ENCODE peak calls at places on chromosomes 3 and 15, in four cellular contexts. G, I, B and V are unnamed samples.
A peak's percentile ranks its signal among the peaks of the same experiment; 100 is the strongest.

GRCh38 chr3:81726132-81726531 is 35.3 kb downstream of the GBE1 start:
- DNase-seq in G (no peak), I (no peak), B (no peak), V (no peak)

GRCh38 chr3:148083501-148084267 is 614.0 kb upstream of the AGTR1 start:
- DNase-seq in G (no peak), I (no peak), B (no peak), V (no peak)

GRCh38 chr3:51681453-51681852 is 10.4 kb downstream of the TEX264 start:
- DNase-seq in G (peak; percentile 58), I (peak; percentile 63), B (no peak), V (peak; percentile 50)

GRCh38 chr15:41545218-41545617 is 1.2 kb upstream of the RPAP1 start:
- DNase-seq in G (no peak), I (no peak), B (no peak), V (no peak)

GRCh38 chr3:156448300-156448699 is 106.6 kb downstream of the SSR3 start:
- DNase-seq in G (peak; percentile 29), I (peak; percentile 19), B (no peak), V (peak; percentile 16)

GRCh38 chr3:29203846-29204245 is 77.0 kb upstream of the RBMS3 start:
- DNase-seq in G (no peak), I (no peak), B (no peak), V (no peak)

GRCh38 chr15:71386448-71387236 is 271.4 kb downstream of the THSD4 start:
- DNase-seq in G (no peak), I (peak; percentile 17), B (no peak), V (no peak)

GRCh38 chr3:96319176-96319575 is 495.2 kb upstream of the EPHA6 start:
- DNase-seq in G (no peak), I (no peak), B (no peak), V (no peak)

GRCh38 chr3:19077388-19077787 is 70.9 kb upstream of the KCNH8 start:
- DNase-seq in G (no peak), I (no peak), B (no peak), V (no peak)

GRCh38 chr15:39444729-39445470 is 136.0 kb upstream of the THBS1 start:
- DNase-seq in G (no peak), I (no peak), B (no peak), V (no peak)

GRCh38 chr15:64948916-64949315 is 37.2 kb downstream of the ANKDD1A start:
- DNase-seq in G (no peak), I (no peak), B (no peak), V (no peak)

GRCh38 chr3:71304684-71305083 is 278.8 kb downstream of the FOXP1 start:
- DNase-seq in G (no peak), I (peak; percentile 58), B (no peak), V (no peak)

GRCh38 chr3:194908972-194909371 is 223.3 kb downstream of the FAM43A start:
- DNase-seq in G (no peak), I (no peak), B (no peak), V (no peak)

GRCh38 chr3:183378951-183379350 is 49.5 kb downstream of the MCF2L2 start:
- DNase-seq in G (no peak), I (no peak), B (no peak), V (no peak)

GRCh38 chr15:60479711-60480110 is 769 bp upstream of the ICE2 start:
- DNase-seq in G (no peak), I (peak; percentile 26), B (no peak), V (no peak)

GRCh38 chr3:20320489-20320888 is 134.5 kb upstream of the SGO1 start:
- DNase-seq in G (no peak), I (no peak), B (no peak), V (no peak)

GRCh38 chr3:89042251-89042650 is 65.2 kb upstream of the EPHA3 start:
- DNase-seq in G (no peak), I (no peak), B (no peak), V (no peak)

GRCh38 chr15:28051920-28052633 is 47.0 kb downstream of the OCA2 start:
- DNase-seq in G (no peak), I (no peak), B (no peak), V (no peak)

GRCh38 chr3:142129516-142130171 is 19.7 kb downstream of the TFDP2 start:
- DNase-seq in G (no peak), I (no peak), B (no peak), V (no peak)

GRCh38 chr3:140636452-140637138 is 41.3 kb upstream of the TRIM42 start:
- DNase-seq in G (no peak), I (no peak), B (no peak), V (no peak)

GRCh38 chr3:129687586-129688125 is 81.2 kb upstream of the PLXND1 start:
- DNase-seq in G (no peak), I (no peak), B (no peak), V (no peak)

GRCh38 chr3:17726313-17726712 is 16.1 kb downstream of the TBC1D5 start:
- DNase-seq in G (no peak), I (no peak), B (no peak), V (no peak)

GRCh38 chr15:68599560-68600071 is 20.8 kb downstream of the CORO2B start:
- DNase-seq in G (no peak), I (no peak), B (no peak), V (no peak)

GRCh38 chr3:190180268-190180667 is 59.6 kb upstream of the P3H2 start:
- DNase-seq in G (no peak), I (no peak), B (no peak), V (no peak)

GRCh38 chr3:23115171-23115877 is 87.8 kb upstream of the UBE2E2 start:
- DNase-seq in G (no peak), I (no peak), B (no peak), V (no peak)

GRCh38 chr3:37221407-37221806 is 47.0 kb upstream of the LRRFIP2 start:
- DNase-seq in G (no peak), I (no peak), B (no peak), V (no peak)